ENCODE peak calls at places on chromosomes 16 and 17, in five cellular contexts. T is PC-9, G is substantia nigra, D is tibial artery, F is T-helper 2 cell. B is an unnamed sample.

GRCh38 chr17:31566247-31566991 is 174.9 kb downstream of the RAB11FIP4 start:
- DNase-seq in G (no peak), T (no peak), F (no peak), D (no peak), B (no peak)

GRCh38 chr16:3348547-3349167 is 7.0 kb upstream of the OR2C1 start:
- DNase-seq in G (no peak), F (no peak), T (no peak), D (no peak), B (no peak)

GRCh38 chr16:89613101-89613953 is at the start of gene DPEP1:
- DNase-seq in D (no peak), G (no peak), T (no peak), F (no peak), B (no peak)

GRCh38 chr16:1831537-1832075 is 4.6 kb downstream of the FAHD1 start:
- DNase-seq in F (no peak), T (no peak), D (no peak), G (no peak), B (no peak)

GRCh38 chr16:49019081-49019633 is 262.5 kb downstream of the CBLN1 start:
- DNase-seq in G (no peak), F (no peak), T (no peak), D (no peak), B (no peak)

GRCh38 chr17:5901731-5902660 is 168.2 kb upstream of the WSCD1 start:
- DNase-seq in T (no peak), D (peak; percentile 12), G (no peak), F (no peak), B (no peak)

GRCh38 chr16:66188786-66189725 is 177.4 kb upstream of the CDH5 start:
- DNase-seq in G (no peak), F (no peak), T (no peak), D (peak; percentile 72), B (no peak)

GRCh38 chr17:32006957-32007462 is at the start of gene LRRC37B:
- DNase-seq in F (peak; percentile 88), T (peak; percentile 82), G (peak; percentile 71), D (peak; percentile 92), B (peak; percentile 85)

GRCh38 chr17:40304464-40304863 is 4.5 kb upstream of the RARA start:
- DNase-seq in F (no peak), D (no peak), T (no peak), G (no peak), B (no peak)

GRCh38 chr16:70399326-70399725 is 39.6 kb downstream of the ST3GAL2 start:
- DNase-seq in F (no peak), T (no peak), D (no peak), G (no peak), B (no peak)

GRCh38 chr16:50862818-50863672 is 121.2 kb downstream of the CYLD start:
- DNase-seq in G (peak; percentile 36), F (no peak), T (no peak), D (no peak), B (no peak)

GRCh38 chr17:71111945-71112344 is 942.6 kb downstream of the KCNJ2 start:
- DNase-seq in F (no peak), G (no peak), D (no peak), T (no peak), B (no peak)

GRCh38 chr17:55770220-55770870 is 19.5 kb downstream of the PCTP start:
- DNase-seq in D (no peak), F (no peak), G (no peak), T (no peak), B (no peak)

GRCh38 chr17:63785556-63785955 is 11.6 kb downstream of the DDX42 start:
- DNase-seq in G (no peak), D (no peak), F (no peak), T (no peak), B (no peak)

GRCh38 chr17:12768267-12768666 is 21.0 kb upstream of the ARHGAP44 start:
- DNase-seq in D (no peak), G (no peak), F (no peak), T (no peak), B (no peak)